ENCODE peak calls at places on chromosomes 6 and 20, in nine cellular contexts. Q is left lung; V is iPS DF 19.7; W is non-pigmented ciliary epithelial cell; R is effector memory CD8-positive, alpha-beta T cell; F is Peyer's patch; J is hepatic stellate cell; E is aorta; K is GM23338. A is an unnamed sample.

GRCh38 chr6:113067612-113068262 is 720.6 kb downstream of the RFPL4B start:
- DNase-seq in W (no peak), F (no peak), Q (no peak), R (no peak), J (no peak), V (no peak), E (no peak), K (no peak), A (no peak)

GRCh38 chr6:32074996-32075532 is 34.1 kb downstream of the TNXB start:
- DNase-seq in K (no peak), V (no peak), F (no peak), R (no peak), Q (no peak), W (no peak), E (no peak), J (peak; percentile 75), A (no peak)

GRCh38 chr20:34834459-34834893 is 9.0 kb upstream of the NCOA6 start:
- DNase-seq in Q (no peak), F (no peak), R (no peak), J (peak; percentile 41), E (no peak), V (no peak), W (no peak), K (peak; percentile 53), A (no peak)

GRCh38 chr20:1377984-1378742 is 14.7 kb downstream of the FKBP1A start:
- DNase-seq in K (no peak), J (no peak), V (no peak), E (no peak), Q (no peak), R (no peak), W (peak; percentile 41), F (no peak), A (no peak)

GRCh38 chr6:27138837-27139752 is 108.4 kb upstream of the PRSS16 start:
- DNase-seq in K (peak; percentile 97), E (peak; percentile 78), W (no peak), R (peak; percentile 53), Q (peak; percentile 70), F (peak; percentile 78), V (peak; percentile 92), J (no peak), A (peak; percentile 74)

GRCh38 chr6:24307881-24308280 is 50.0 kb downstream of the DCDC2 start:
- DNase-seq in R (no peak), Q (no peak), V (no peak), K (no peak), F (no peak), J (no peak), E (no peak), W (no peak), A (no peak)

GRCh38 chr20:24764027-24764797 is 184.9 kb upstream of the CST7 start:
- DNase-seq in J (no peak), K (no peak), F (peak; percentile 27), R (no peak), W (no peak), V (no peak), Q (no peak), E (no peak), A (no peak)

GRCh38 chr6:125815050-125815910 is 24.5 kb downstream of the NCOA7 start:
- DNase-seq in W (no peak), J (no peak), E (no peak), F (no peak), R (no peak), Q (no peak), V (no peak), K (no peak), A (no peak)

GRCh38 chr20:62356948-62357667 is 10.0 kb downstream of the LAMA5 start:
- DNase-seq in K (no peak), R (no peak), J (peak; percentile 87), W (no peak), Q (no peak), F (no peak), V (no peak), E (peak; percentile 94), A (peak; percentile 52)